ENCODE peak calls at places on chromosome 6, in five cellular contexts. One of them, this sample, is unnamed.
A peak's percentile ranks its signal among the peaks of the same experiment; 100 is the strongest.

GRCh38 chr6:112245511-112246203 is 8.7 kb downstream of the LAMA4 start:
- DNase-seq in ovary: no peak
- DNase-seq in stomach: no peak
- DNase-seq in suprapubic skin: no peak
- DNase-seq in K562: no peak
- DNase-seq in this sample: no peak

GRCh38 chr6:7154341-7155139 is 46.8 kb downstream of the RREB1 start:
- DNase-seq in ovary: no peak
- DNase-seq in stomach: no peak
- DNase-seq in suprapubic skin: no peak
- DNase-seq in K562: no peak
- DNase-seq in this sample: no peak

GRCh38 chr6:161186173-161186769 is 87.6 kb downstream of the AGPAT4 start:
- DNase-seq in ovary: no peak
- DNase-seq in stomach: no peak
- DNase-seq in suprapubic skin: no peak
- DNase-seq in K562: no peak
- DNase-seq in this sample: peak; percentile 28

GRCh38 chr6:14129572-14129971 is 12.0 kb downstream of the CD83 start:
- DNase-seq in ovary: peak; percentile 53
- DNase-seq in stomach: peak; percentile 57
- DNase-seq in suprapubic skin: no peak
- DNase-seq in K562: peak; percentile 81
- DNase-seq in this sample: peak; percentile 60

GRCh38 chr6:157227202-157228166 is 95.8 kb downstream of the TMEM242 start:
- DNase-seq in ovary: no peak
- DNase-seq in stomach: no peak
- DNase-seq in suprapubic skin: no peak
- DNase-seq in K562: peak; percentile 49
- DNase-seq in this sample: no peak

GRCh38 chr6:36820700-36821580 is 18.3 kb downstream of the CPNE5 start:
- DNase-seq in ovary: no peak
- DNase-seq in stomach: no peak
- DNase-seq in suprapubic skin: no peak
- DNase-seq in K562: peak; percentile 84
- DNase-seq in this sample: no peak

GRCh38 chr6:75124983-75125382 is 80.9 kb downstream of the COL12A1 start:
- DNase-seq in ovary: no peak
- DNase-seq in stomach: no peak
- DNase-seq in suprapubic skin: no peak
- DNase-seq in K562: no peak
- DNase-seq in this sample: no peak

GRCh38 chr6:139030539-139030938 is 2.0 kb downstream of the ABRACL start:
- DNase-seq in ovary: no peak
- DNase-seq in stomach: no peak
- DNase-seq in suprapubic skin: no peak
- DNase-seq in K562: no peak
- DNase-seq in this sample: peak; percentile 27

GRCh38 chr6:67412035-67412434 is 1223.0 kb upstream of the ADGRB3 start:
- DNase-seq in ovary: no peak
- DNase-seq in stomach: no peak
- DNase-seq in suprapubic skin: no peak
- DNase-seq in K562: no peak
- DNase-seq in this sample: no peak

GRCh38 chr6:52363222-52363867 is 1.4 kb downstream of the PAQR8 start:
- DNase-seq in ovary: peak; percentile 43
- DNase-seq in stomach: peak; percentile 52
- DNase-seq in suprapubic skin: no peak
- DNase-seq in K562: peak; percentile 17
- DNase-seq in this sample: peak; percentile 38

GRCh38 chr6:156154896-156155295 is 622.3 kb upstream of the ARID1B start:
- DNase-seq in ovary: no peak
- DNase-seq in stomach: no peak
- DNase-seq in suprapubic skin: no peak
- DNase-seq in K562: no peak
- DNase-seq in this sample: no peak

GRCh38 chr6:157019115-157019628 is 242.0 kb downstream of the ARID1B start:
- DNase-seq in ovary: no peak
- DNase-seq in stomach: no peak
- DNase-seq in suprapubic skin: no peak
- DNase-seq in K562: peak; percentile 63
- DNase-seq in this sample: no peak

GRCh38 chr6:13172294-13172693 is 156.0 kb downstream of the TBC1D7 start:
- DNase-seq in ovary: no peak
- DNase-seq in stomach: no peak
- DNase-seq in suprapubic skin: no peak
- DNase-seq in K562: no peak
- DNase-seq in this sample: no peak

GRCh38 chr6:118198746-118199145 is 291.7 kb downstream of the SLC35F1 start:
- DNase-seq in ovary: no peak
- DNase-seq in stomach: no peak
- DNase-seq in suprapubic skin: no peak
- DNase-seq in K562: no peak
- DNase-seq in this sample: no peak

GRCh38 chr6:53431704-53432103 is 83.0 kb upstream of the ELOVL5 start:
- DNase-seq in ovary: no peak
- DNase-seq in stomach: no peak
- DNase-seq in suprapubic skin: no peak
- DNase-seq in K562: no peak
- DNase-seq in this sample: no peak

GRCh38 chr6:53436904-53437303 is 88.2 kb upstream of the ELOVL5 start:
- DNase-seq in ovary: no peak
- DNase-seq in stomach: no peak
- DNase-seq in suprapubic skin: no peak
- DNase-seq in K562: no peak
- DNase-seq in this sample: no peak

GRCh38 chr6:53437557-53438202 is 88.9 kb upstream of the ELOVL5 start:
- DNase-seq in ovary: no peak
- DNase-seq in stomach: no peak
- DNase-seq in suprapubic skin: no peak
- DNase-seq in K562: peak; percentile 79
- DNase-seq in this sample: no peak

GRCh38 chr6:53432318-53433161 is 83.8 kb upstream of the ELOVL5 start:
- DNase-seq in ovary: no peak
- DNase-seq in stomach: no peak
- DNase-seq in suprapubic skin: no peak
- DNase-seq in K562: no peak
- DNase-seq in this sample: no peak

GRCh38 chr6:53433617-53434285 is 85.0 kb upstream of the ELOVL5 start:
- DNase-seq in ovary: no peak
- DNase-seq in stomach: no peak
- DNase-seq in suprapubic skin: no peak
- DNase-seq in K562: no peak
- DNase-seq in this sample: no peak
- H3K27ac ChIP-seq in ovary: no peak overlapping the region
- H3K27ac ChIP-seq in stomach: no peak overlapping the region
- H3K27ac ChIP-seq in suprapubic skin: no peak overlapping the region
- H3K27ac ChIP-seq in K562: no peak overlapping the region
- H3K27ac ChIP-seq in this sample: no peak overlapping the region

GRCh38 chr6:158819977-158820632 is 937 bp upstream of the EZR start:
- DNase-seq in ovary: no peak
- DNase-seq in stomach: no peak
- DNase-seq in suprapubic skin: no peak
- DNase-seq in K562: peak; percentile 69
- DNase-seq in this sample: no peak

GRCh38 chr6:158819213-158819976 is at the start of gene EZR:
- DNase-seq in ovary: peak; percentile 89
- DNase-seq in stomach: peak; percentile 86
- DNase-seq in suprapubic skin: peak; percentile 87
- DNase-seq in K562: peak; percentile 92
- DNase-seq in this sample: peak; percentile 90

GRCh38 chr6:158818008-158818579 is 1.1 kb downstream of the EZR start:
- DNase-seq in ovary: peak; percentile 85
- DNase-seq in stomach: peak; percentile 89
- DNase-seq in suprapubic skin: peak; percentile 86
- DNase-seq in K562: peak; percentile 85
- DNase-seq in this sample: peak; percentile 89

GRCh38 chr6:158817298-158818007 is 1.7 kb downstream of the EZR start:
- DNase-seq in ovary: peak; percentile 59
- DNase-seq in stomach: peak; percentile 83
- DNase-seq in suprapubic skin: no peak
- DNase-seq in K562: peak; percentile 95
- DNase-seq in this sample: peak; percentile 68

GRCh38 chr6:158818580-158819212 is 472 bp downstream of the EZR start:
- DNase-seq in ovary: peak; percentile 79
- DNase-seq in stomach: peak; percentile 74
- DNase-seq in suprapubic skin: peak; percentile 84
- DNase-seq in K562: peak; percentile 73
- DNase-seq in this sample: peak; percentile 73
- TF ChIP-seq POLR2A in ovary: no peak
- TF ChIP-seq POLR2A in stomach: no peak
- TF ChIP-seq POLR2A in suprapubic skin: no peak
- TF ChIP-seq POLR2A in K562: no peak
- TF ChIP-seq POLR2A in this sample: no peak

GRCh38 chr6:31700716-31701401 is 2.3 kb downstream of the ABHD16A start:
- DNase-seq in ovary: no peak
- DNase-seq in stomach: no peak
- DNase-seq in suprapubic skin: no peak
- DNase-seq in K562: no peak
- DNase-seq in this sample: no peak

GRCh38 chr6:31693535-31693934 is 9.6 kb downstream of the ABHD16A start:
- DNase-seq in ovary: no peak
- DNase-seq in stomach: no peak
- DNase-seq in suprapubic skin: no peak
- DNase-seq in K562: no peak
- DNase-seq in this sample: no peak

GRCh38 chr6:31692886-31693285 is 10.2 kb downstream of the ABHD16A start:
- DNase-seq in ovary: no peak
- DNase-seq in stomach: no peak
- DNase-seq in suprapubic skin: no peak
- DNase-seq in K562: no peak
- DNase-seq in this sample: no peak

GRCh38 chr6:31701666-31702420 is 1.3 kb downstream of the ABHD16A start:
- DNase-seq in ovary: peak; percentile 33
- DNase-seq in stomach: no peak
- DNase-seq in suprapubic skin: no peak
- DNase-seq in K562: no peak
- DNase-seq in this sample: no peak

GRCh38 chr6:31697555-31697954 is 5.6 kb downstream of the ABHD16A start:
- DNase-seq in ovary: no peak
- DNase-seq in stomach: no peak
- DNase-seq in suprapubic skin: no peak
- DNase-seq in K562: no peak
- DNase-seq in this sample: no peak
- TF ChIP-seq EP300 in ovary: no peak
- TF ChIP-seq EP300 in stomach: no peak
- TF ChIP-seq EP300 in suprapubic skin: no peak
- TF ChIP-seq EP300 in K562: no peak
- TF ChIP-seq EP300 in this sample: no peak

GRCh38 chr6:137806914-137807682 is 60.0 kb upstream of the TNFAIP3 start:
- DNase-seq in ovary: no peak
- DNase-seq in stomach: no peak
- DNase-seq in suprapubic skin: no peak
- DNase-seq in K562: no peak
- DNase-seq in this sample: no peak
- H3K27ac ChIP-seq in ovary: no peak overlapping the region
- H3K27ac ChIP-seq in stomach: no peak overlapping the region
- H3K27ac ChIP-seq in suprapubic skin: no peak overlapping the region
- H3K27ac ChIP-seq in K562: no peak overlapping the region
- H3K27ac ChIP-seq in this sample: no peak overlapping the region

DNA sequence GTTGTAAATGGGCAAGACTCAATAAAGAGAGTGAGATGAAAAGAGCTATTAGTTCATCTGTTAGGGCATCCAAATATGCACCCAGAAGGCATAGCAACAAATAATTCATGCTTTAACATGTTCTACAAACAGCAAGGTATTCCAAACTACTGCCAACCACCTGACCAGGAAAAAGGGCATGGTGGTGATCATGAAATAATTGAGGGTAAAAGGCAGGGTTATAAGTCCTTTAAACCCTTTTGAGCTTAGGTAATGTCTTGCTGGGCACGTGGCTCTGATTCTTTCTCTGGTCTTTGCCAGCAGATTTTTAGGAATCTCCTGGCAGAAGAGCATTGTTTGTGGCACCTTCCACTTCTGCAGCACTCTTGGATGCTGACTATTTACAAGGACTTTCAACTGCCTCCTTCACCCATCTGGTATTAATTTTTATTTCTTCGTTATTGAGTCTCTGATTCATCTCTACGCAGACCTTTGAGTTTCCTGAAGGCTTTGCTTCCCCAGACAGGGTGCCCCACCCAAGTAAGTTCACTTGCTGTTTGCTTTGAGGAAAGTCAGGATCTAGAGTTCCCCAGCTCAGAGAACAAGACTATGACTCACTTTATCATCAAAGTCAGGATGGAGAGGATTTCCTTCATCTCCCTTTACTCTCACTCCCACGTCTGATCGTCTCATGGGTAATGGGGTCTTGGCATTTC is 83.4 kb upstream of the NEDD9 start:
- DNase-seq in ovary: no peak
- DNase-seq in stomach: no peak
- DNase-seq in suprapubic skin: no peak
- DNase-seq in K562: no peak
- DNase-seq in this sample: peak; percentile 42
- TF ChIP-seq POLR2A in ovary: no peak
- TF ChIP-seq POLR2A in stomach: no peak
- TF ChIP-seq POLR2A in suprapubic skin: no peak
- TF ChIP-seq POLR2A in K562: no peak
- TF ChIP-seq POLR2A in this sample: no peak

GRCh38 chr6:88616380-88616779 is 347.0 kb downstream of the RNGTT start:
- DNase-seq in ovary: no peak
- DNase-seq in stomach: no peak
- DNase-seq in suprapubic skin: no peak
- DNase-seq in K562: no peak
- DNase-seq in this sample: no peak
- TF ChIP-seq EP300 in ovary: no peak
- TF ChIP-seq EP300 in stomach: no peak
- TF ChIP-seq EP300 in suprapubic skin: no peak
- TF ChIP-seq EP300 in K562: no peak
- TF ChIP-seq EP300 in this sample: no peak

GRCh38 chr6:37866590-37867507 is 47.3 kb downstream of the ZFAND3 start:
- DNase-seq in ovary: no peak
- DNase-seq in stomach: no peak
- DNase-seq in suprapubic skin: no peak
- DNase-seq in K562: no peak
- DNase-seq in this sample: no peak

GRCh38 chr6:37865534-37865933 is 46.0 kb downstream of the ZFAND3 start:
- DNase-seq in ovary: no peak
- DNase-seq in stomach: no peak
- DNase-seq in suprapubic skin: no peak
- DNase-seq in K562: no peak
- DNase-seq in this sample: no peak

GRCh38 chr6:37871616-37872384 is 52.3 kb downstream of the ZFAND3 start:
- DNase-seq in ovary: no peak
- DNase-seq in stomach: no peak
- DNase-seq in suprapubic skin: no peak
- DNase-seq in K562: no peak
- DNase-seq in this sample: no peak

GRCh38 chr6:37867756-37868446 is 48.4 kb downstream of the ZFAND3 start:
- DNase-seq in ovary: no peak
- DNase-seq in stomach: no peak
- DNase-seq in suprapubic skin: no peak
- DNase-seq in K562: no peak
- DNase-seq in this sample: no peak

GRCh38 chr6:37868447-37868825 is 48.9 kb downstream of the ZFAND3 start:
- DNase-seq in ovary: no peak
- DNase-seq in stomach: no peak
- DNase-seq in suprapubic skin: no peak
- DNase-seq in K562: no peak
- DNase-seq in this sample: no peak
- H3K27ac ChIP-seq in ovary: no peak overlapping the region
- H3K27ac ChIP-seq in stomach: no peak overlapping the region
- H3K27ac ChIP-seq in suprapubic skin: no peak overlapping the region
- H3K27ac ChIP-seq in K562: no peak overlapping the region
- H3K27ac ChIP-seq in this sample: no peak overlapping the region

GRCh38 chr6:31834704-31835375 is 7.3 kb downstream of the HSPA1B start:
- DNase-seq in ovary: peak; percentile 85
- DNase-seq in stomach: peak; percentile 77
- DNase-seq in suprapubic skin: peak; percentile 81
- DNase-seq in K562: peak; percentile 96
- DNase-seq in this sample: peak; percentile 81
- TF ChIP-seq POLR2A in ovary: peak; percentile 50
- TF ChIP-seq POLR2A in stomach: no peak
- TF ChIP-seq POLR2A in suprapubic skin: peak; percentile 34
- TF ChIP-seq POLR2A in K562: peak; percentile 100
- TF ChIP-seq POLR2A in this sample: peak; percentile 75